ENCODE peak calls at places on chromosome 1, in four cellular contexts. One of them, this sample, is unnamed.

GRCh38 chr1:117796226-117796625 is 133.2 kb downstream of the GDAP2 start:
- DNase-seq in GM12878: no peak
- DNase-seq in HepG2: no peak
- DNase-seq in H1: no peak
- DNase-seq in this sample: no peak

GRCh38 chr1:171788696-171789095 is 7.2 kb downstream of the METTL13 start:
- DNase-seq in GM12878: no peak
- DNase-seq in HepG2: no peak
- DNase-seq in H1: no peak
- DNase-seq in this sample: no peak

GRCh38 chr1:170695955-170696590 is 32.1 kb downstream of the PRRX1 start:
- DNase-seq in GM12878: no peak
- DNase-seq in HepG2: no peak
- DNase-seq in H1: no peak
- DNase-seq in this sample: no peak

GRCh38 chr1:212470059-212470458 is 37.3 kb downstream of the NENF start:
- DNase-seq in GM12878: no peak
- DNase-seq in HepG2: no peak
- DNase-seq in H1: no peak
- DNase-seq in this sample: no peak

GRCh38 chr1:215637041-215637573 is 70.0 kb downstream of the KCTD3 start:
- DNase-seq in GM12878: no peak
- DNase-seq in HepG2: peak
- DNase-seq in H1: no peak
- DNase-seq in this sample: no peak

GRCh38 chr1:185170291-185170848 is 13.4 kb downstream of the SWT1 start:
- DNase-seq in GM12878: peak
- DNase-seq in HepG2: peak
- DNase-seq in H1: peak
- DNase-seq in this sample: peak

GRCh38 chr1:181726608-181727007 is 243.3 kb downstream of the CACNA1E start:
- DNase-seq in GM12878: no peak
- DNase-seq in HepG2: no peak
- DNase-seq in H1: no peak
- DNase-seq in this sample: no peak

GRCh38 chr1:94926365-94926914 is 470 bp downstream of the CNN3 start:
- DNase-seq in GM12878: no peak
- DNase-seq in HepG2: peak
- DNase-seq in H1: peak
- DNase-seq in this sample: peak

GRCh38 chr1:186446138-186446537 is 14.8 kb downstream of the PDC start:
- DNase-seq in GM12878: no peak
- DNase-seq in HepG2: no peak
- DNase-seq in H1: no peak
- DNase-seq in this sample: no peak

GRCh38 chr1:25425098-25426085 is 4.8 kb upstream of the RHCE start:
- DNase-seq in GM12878: no peak
- DNase-seq in HepG2: peak
- DNase-seq in H1: no peak
- DNase-seq in this sample: no peak

GRCh38 chr1:58683519-58683918 is 16.3 kb downstream of the MYSM1 start:
- DNase-seq in GM12878: no peak
- DNase-seq in HepG2: no peak
- DNase-seq in H1: no peak
- DNase-seq in this sample: no peak

GRCh38 chr1:22117851-22118250 is 25.0 kb downstream of the WNT4 start:
- DNase-seq in GM12878: no peak
- DNase-seq in HepG2: no peak
- DNase-seq in H1: no peak
- DNase-seq in this sample: peak

DNA sequence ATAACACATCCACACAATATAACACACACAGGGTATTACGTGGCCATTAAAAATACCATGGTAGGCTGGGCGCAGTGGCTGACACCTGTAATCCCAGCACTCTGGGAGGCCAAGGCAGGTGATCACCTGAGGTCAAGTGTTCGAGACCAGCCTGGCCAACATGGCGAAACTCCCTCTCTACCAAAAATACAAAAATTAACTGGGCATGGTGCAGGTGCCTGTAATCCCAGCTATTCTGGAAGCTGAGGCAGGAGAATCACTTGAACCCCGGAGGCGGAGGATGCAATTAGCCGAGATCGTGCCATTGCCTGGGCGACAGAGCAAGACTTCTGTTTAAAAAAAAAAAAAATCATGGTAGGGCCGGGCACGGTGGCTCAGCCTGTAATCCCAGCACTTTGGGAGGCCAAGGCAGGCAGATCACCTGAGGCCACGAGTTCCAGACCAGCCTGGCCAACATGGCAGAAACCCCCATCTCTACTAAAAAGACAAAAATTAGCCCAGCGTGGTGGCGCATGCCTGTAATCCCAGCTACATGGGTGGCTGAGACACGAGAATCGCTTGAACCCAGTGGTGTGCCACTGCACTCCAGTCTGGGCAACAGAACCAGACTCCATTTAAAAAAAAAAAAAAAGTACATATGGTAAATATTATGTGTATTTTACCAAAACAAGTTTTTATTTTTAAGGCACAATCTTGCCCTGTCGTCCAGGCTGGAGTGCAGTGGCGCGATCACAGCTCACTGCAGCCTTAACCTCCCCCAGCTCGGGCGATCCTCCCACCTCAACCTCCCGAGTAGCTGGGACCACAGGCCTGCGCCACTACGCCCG is 24.0 kb upstream of the HPDL start:
- DNase-seq in GM12878: no peak
- DNase-seq in HepG2: no peak
- DNase-seq in H1: peak
- DNase-seq in this sample: no peak
- H3K9ac ChIP-seq in GM12878: peak
- H3K9ac ChIP-seq in HepG2: peak
- H3K9ac ChIP-seq in H1: peak
- H3K9ac ChIP-seq in this sample: peak

DNA sequence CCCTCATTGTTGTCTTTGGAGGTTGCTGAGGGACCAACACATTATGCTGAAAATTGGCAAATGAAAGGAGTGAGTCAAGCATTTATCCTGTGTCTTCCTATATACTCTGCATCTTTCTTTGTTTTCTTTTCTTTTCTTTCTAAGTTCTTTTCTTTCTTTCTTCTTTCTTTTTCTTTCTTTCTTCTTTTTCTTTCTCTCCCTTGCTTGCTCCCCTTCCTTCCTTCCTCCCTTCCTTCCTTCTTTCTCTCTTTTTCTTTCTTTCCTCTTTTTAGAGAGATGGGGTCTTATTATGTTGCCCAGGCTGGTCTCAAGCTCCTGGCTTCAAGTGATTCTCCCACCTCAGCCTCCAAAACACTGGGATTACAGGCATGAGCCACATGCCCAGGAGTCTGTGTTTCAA is 28.3 kb upstream of the COX20 start:
- DNase-seq in GM12878: no peak
- DNase-seq in HepG2: no peak
- DNase-seq in H1: no peak
- DNase-seq in this sample: no peak
- TF ChIP-seq TCF12 in GM12878: no peak
- TF ChIP-seq TCF12 in HepG2: no peak
- TF ChIP-seq TCF12 in H1: no peak
- TF ChIP-seq TCF12 in this sample: no peak

GRCh38 chr1:16420719-16421118 is 16.5 kb downstream of the SPATA21 start:
- DNase-seq in GM12878: peak
- DNase-seq in HepG2: no peak
- DNase-seq in H1: no peak
- DNase-seq in this sample: no peak
- TF ChIP-seq CHD2 in GM12878: peak
- TF ChIP-seq CHD2 in HepG2: no peak
- TF ChIP-seq CHD2 in H1: no peak
- TF ChIP-seq CHD2 in this sample: no peak

GRCh38 chr1:10171995-10172669 is 38.2 kb upstream of the KIF1B start:
- DNase-seq in GM12878: no peak
- DNase-seq in HepG2: peak
- DNase-seq in H1: no peak
- DNase-seq in this sample: no peak

GRCh38 chr1:10171105-10171767 is 39.1 kb upstream of the KIF1B start:
- DNase-seq in GM12878: no peak
- DNase-seq in HepG2: peak
- DNase-seq in H1: no peak
- DNase-seq in this sample: no peak

GRCh38 chr1:10173582-10173981 is 36.8 kb upstream of the KIF1B start:
- DNase-seq in GM12878: peak
- DNase-seq in HepG2: no peak
- DNase-seq in H1: no peak
- DNase-seq in this sample: no peak

GRCh38 chr1:10168912-10169514 is 41.4 kb upstream of the KIF1B start:
- DNase-seq in GM12878: peak
- DNase-seq in HepG2: no peak
- DNase-seq in H1: no peak
- DNase-seq in this sample: no peak

GRCh38 chr1:10170362-10170665 is 40.1 kb upstream of the KIF1B start:
- DNase-seq in GM12878: peak
- DNase-seq in HepG2: no peak
- DNase-seq in H1: no peak
- DNase-seq in this sample: no peak
- H3K9ac ChIP-seq in GM12878: peak
- H3K9ac ChIP-seq in HepG2: peak
- H3K9ac ChIP-seq in H1: no peak
- H3K9ac ChIP-seq in this sample: no peak

GRCh38 chr1:54854376-54855020 is 32.5 kb downstream of the DHCR24 start:
- DNase-seq in GM12878: no peak
- DNase-seq in HepG2: no peak
- DNase-seq in H1: no peak
- DNase-seq in this sample: no peak

GRCh38 chr1:54859687-54860391 is 27.2 kb downstream of the DHCR24 start:
- DNase-seq in GM12878: no peak
- DNase-seq in HepG2: no peak
- DNase-seq in H1: no peak
- DNase-seq in this sample: no peak

GRCh38 chr1:54861070-54861761 is 25.8 kb downstream of the DHCR24 start:
- DNase-seq in GM12878: peak
- DNase-seq in HepG2: peak
- DNase-seq in H1: no peak
- DNase-seq in this sample: peak

GRCh38 chr1:54857066-54857660 is 29.8 kb downstream of the DHCR24 start:
- DNase-seq in GM12878: no peak
- DNase-seq in HepG2: no peak
- DNase-seq in H1: no peak
- DNase-seq in this sample: no peak

GRCh38 chr1:54857741-54858665 is 29.0 kb downstream of the DHCR24 start:
- DNase-seq in GM12878: no peak
- DNase-seq in HepG2: no peak
- DNase-seq in H1: no peak
- DNase-seq in this sample: no peak
- TF ChIP-seq TCF12 in GM12878: no peak
- TF ChIP-seq TCF12 in HepG2: no peak
- TF ChIP-seq TCF12 in H1: no peak
- TF ChIP-seq TCF12 in this sample: no peak

DNA sequence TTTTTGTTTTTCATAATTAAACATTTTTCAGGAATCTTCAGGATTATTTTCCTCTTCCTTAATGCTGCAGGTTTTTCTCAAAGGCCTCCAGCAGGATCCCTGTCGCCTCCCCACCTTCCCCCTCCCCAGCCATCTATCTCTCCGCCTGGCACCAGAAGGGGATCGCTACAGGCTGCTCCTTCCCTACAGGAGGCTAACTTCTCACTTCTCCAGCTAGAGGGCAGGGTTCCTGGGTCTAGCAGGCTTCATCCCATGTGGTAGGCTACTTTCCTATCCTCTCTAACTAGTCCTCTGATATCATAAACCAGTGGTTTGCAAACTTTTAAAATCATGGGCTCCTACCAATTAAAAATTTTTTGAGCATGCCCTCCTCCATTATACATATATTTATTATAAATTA is 104.1 kb downstream of the KCNN3 start:
- DNase-seq in GM12878: no peak
- DNase-seq in HepG2: peak
- DNase-seq in H1: no peak
- DNase-seq in this sample: peak
- TF ChIP-seq CHD2 in GM12878: no peak
- TF ChIP-seq CHD2 in HepG2: no peak
- TF ChIP-seq CHD2 in H1: no peak
- TF ChIP-seq CHD2 in this sample: no peak

GRCh38 chr1:107640207-107640606 is 324.8 kb downstream of the VAV3 start:
- DNase-seq in GM12878: no peak
- DNase-seq in HepG2: no peak
- DNase-seq in H1: no peak
- DNase-seq in this sample: no peak
- H3K9ac ChIP-seq in GM12878: no peak
- H3K9ac ChIP-seq in HepG2: no peak
- H3K9ac ChIP-seq in H1: no peak
- H3K9ac ChIP-seq in this sample: no peak

DNA sequence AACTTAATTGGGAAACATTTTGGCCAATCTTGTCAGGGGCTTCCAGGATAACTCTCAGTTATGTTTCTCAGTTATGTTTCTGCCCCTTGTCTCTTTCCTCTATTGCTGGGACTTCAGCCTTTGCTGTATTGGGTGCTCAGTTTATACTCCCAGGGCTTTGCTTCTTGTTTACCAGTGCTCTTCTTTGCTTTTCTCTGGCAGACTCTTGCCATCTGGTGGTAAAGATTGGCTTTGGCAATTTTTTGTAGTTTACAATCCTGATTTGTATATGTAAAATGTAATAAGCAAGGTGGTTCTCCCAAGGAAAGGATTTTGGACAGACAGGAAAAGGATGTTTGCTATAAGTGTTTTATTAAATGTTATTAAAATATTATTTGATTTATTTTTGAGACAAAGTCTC is 37.9 kb downstream of the FABP3 start:
- DNase-seq in GM12878: peak
- DNase-seq in HepG2: peak
- DNase-seq in H1: no peak
- DNase-seq in this sample: peak
- TF ChIP-seq TCF12 in GM12878: no peak
- TF ChIP-seq TCF12 in HepG2: no peak
- TF ChIP-seq TCF12 in H1: no peak
- TF ChIP-seq TCF12 in this sample: no peak

DNA sequence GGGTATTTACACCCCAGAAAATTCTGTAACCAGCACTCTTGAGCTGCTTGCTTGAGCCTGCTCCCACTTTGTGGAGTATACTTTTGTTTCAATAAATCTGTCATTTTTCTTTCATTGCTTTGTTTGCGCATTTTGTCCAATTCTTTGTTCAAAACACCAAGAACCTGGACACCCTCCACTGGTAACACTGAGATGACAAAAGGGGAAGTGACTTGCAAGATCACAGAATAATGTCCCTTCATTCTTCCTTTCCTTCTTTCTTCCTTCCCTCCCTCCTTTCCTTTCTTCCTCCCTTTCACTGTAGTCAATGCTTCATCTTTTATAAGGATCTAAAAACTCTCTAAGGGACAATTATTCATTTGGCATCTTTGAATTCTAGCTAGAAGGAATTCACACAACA is 134.5 kb upstream of the MAP1LC3C start:
- DNase-seq in GM12878: no peak
- DNase-seq in HepG2: no peak
- DNase-seq in H1: no peak
- DNase-seq in this sample: no peak
- TF ChIP-seq CHD2 in GM12878: no peak
- TF ChIP-seq CHD2 in HepG2: no peak
- TF ChIP-seq CHD2 in H1: no peak
- TF ChIP-seq CHD2 in this sample: no peak

This sample was measured in SK-N-SH.